ENCODE peak calls at places on chromosomes 16 and 17, in five cellular contexts. W is AG10803, O is GM23338, P is IMR-90, C is dorsolateral prefrontal cortex. U is an unnamed sample.

GRCh38 chr17:42436401-42436800 is 13.3 kb upstream of the CAVIN1 start:
- DNase-seq in O (no peak), C (no peak), W (peak), P (peak), U (peak)

GRCh38 chr16:89090669-89091426 is 2.8 kb upstream of the ACSF3 start:
- DNase-seq in W (no peak), P (no peak), C (no peak), O (no peak), U (no peak)

GRCh38 chr16:30472328-30472942 is at the start of gene ITGAL:
- DNase-seq in O (no peak), P (no peak), C (no peak), W (no peak), U (no peak)

GRCh38 chr17:80605326-80606066 is 60.9 kb downstream of the RPTOR start:
- DNase-seq in W (no peak), P (peak), C (no peak), O (no peak), U (peak)

GRCh38 chr17:78226752-78227454 is 4.5 kb upstream of the TMEM235 start:
- DNase-seq in P (no peak), O (no peak), W (no peak), C (no peak), U (no peak)

GRCh38 chr16:66894948-66895696 is 14.8 kb downstream of the PDP2 start:
- DNase-seq in P (peak), O (peak), C (peak), W (peak), U (peak)

GRCh38 chr17:13306310-13306962 is 288.6 kb upstream of the ELAC2 start:
- DNase-seq in W (peak), O (peak), C (no peak), P (peak), U (peak)

GRCh38 chr17:58242171-58242784 is 3.9 kb downstream of the LPO start:
- DNase-seq in O (peak), P (no peak), C (no peak), W (no peak), U (no peak)

GRCh38 chr16:1997591-1998359 is 8.0 kb downstream of the SYNGR3 start:
- DNase-seq in C (no peak), W (peak), O (no peak), P (peak), U (no peak)

GRCh38 chr16:22425036-22425801 is 50.8 kb upstream of the CDR2 start:
- DNase-seq in C (no peak), W (peak), O (no peak), P (no peak), U (no peak)

GRCh38 chr16:50699345-50700159 is 6.1 kb downstream of the NOD2 start:
- DNase-seq in P (peak), W (peak), O (no peak), C (no peak), U (no peak)

GRCh38 chr16:31913668-31914067 is 40.1 kb downstream of the ZNF267 start:
- DNase-seq in P (no peak), O (no peak), C (no peak), W (no peak), U (no peak)

GRCh38 chr16:31920373-31920772 is 46.8 kb downstream of the ZNF267 start:
- DNase-seq in O (no peak), P (no peak), C (no peak), W (no peak), U (no peak)

GRCh38 chr16:31916056-31916488 is 42.5 kb downstream of the ZNF267 start:
- DNase-seq in C (no peak), W (no peak), P (no peak), O (no peak), U (no peak)
- H3K4me3 ChIP-seq in C (no peak), W (no peak), P (no peak), O (no peak), U (no peak)

DNA sequence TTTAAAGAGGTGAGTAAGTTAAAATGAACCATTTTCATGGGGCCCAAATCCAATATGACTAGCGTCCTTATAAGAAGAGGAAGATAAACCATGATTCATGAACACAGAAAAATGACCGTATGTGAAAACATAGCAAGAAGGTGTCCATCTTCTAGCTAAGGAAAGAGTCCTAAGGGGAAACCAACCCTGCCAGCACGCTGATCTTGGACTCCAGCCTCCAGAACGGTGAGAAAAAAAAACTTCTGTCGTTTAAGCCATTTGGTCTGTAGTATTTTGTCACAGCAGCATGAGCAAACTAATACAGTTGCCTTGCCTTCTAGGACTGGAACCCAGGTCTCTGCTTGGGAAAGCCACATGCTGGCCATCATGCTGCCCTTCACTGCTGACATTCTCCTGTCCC is 4.2 kb upstream of the TMEM132E start:
- DNase-seq in W (no peak), C (no peak), P (no peak), O (no peak), U (no peak)
- TF ChIP-seq CTCF in W (no peak), C (no peak), P (no peak), O (no peak), U (no peak)

GRCh38 chr17:48577946-48578615 is at the start of gene HOXB4:
- DNase-seq in W (peak), C (no peak), O (peak), P (peak), U (no peak)
- H3K4me3 ChIP-seq in W (peak), C (peak), O (peak), P (peak), U (peak)

GRCh38 chr17:1730345-1731193 is 6.1 kb downstream of the WDR81 start:
- DNase-seq in O (no peak), P (peak), W (peak), C (no peak), U (peak)
- TF ChIP-seq CTCF in O (no peak), P (no peak), W (no peak), C (no peak), U (no peak)

DNA sequence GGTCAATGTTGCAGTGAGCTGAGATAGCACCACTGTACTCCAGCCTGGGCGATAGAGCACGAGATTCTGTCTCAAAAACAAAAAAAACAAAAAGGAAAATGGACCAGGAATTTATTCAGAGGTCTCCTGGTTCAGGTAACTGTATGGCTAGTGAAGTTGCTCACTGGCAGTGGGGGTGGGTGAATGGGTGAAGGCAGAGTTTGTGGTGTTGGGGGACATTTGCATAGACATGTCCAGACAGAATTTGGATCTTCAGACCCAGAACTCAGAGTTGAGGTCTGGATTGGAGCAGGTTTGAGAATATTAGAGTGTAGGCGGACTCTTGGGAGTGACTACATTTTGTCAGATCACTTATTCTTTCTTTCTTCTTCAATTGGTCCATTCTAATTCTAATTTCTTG is 55.0 kb downstream of the SMPD3 start:
- DNase-seq in O (no peak), C (no peak), W (no peak), P (no peak), U (no peak)
- H3K4me3 ChIP-seq in O (no peak), C (no peak), W (no peak), P (no peak), U (no peak)

DNA sequence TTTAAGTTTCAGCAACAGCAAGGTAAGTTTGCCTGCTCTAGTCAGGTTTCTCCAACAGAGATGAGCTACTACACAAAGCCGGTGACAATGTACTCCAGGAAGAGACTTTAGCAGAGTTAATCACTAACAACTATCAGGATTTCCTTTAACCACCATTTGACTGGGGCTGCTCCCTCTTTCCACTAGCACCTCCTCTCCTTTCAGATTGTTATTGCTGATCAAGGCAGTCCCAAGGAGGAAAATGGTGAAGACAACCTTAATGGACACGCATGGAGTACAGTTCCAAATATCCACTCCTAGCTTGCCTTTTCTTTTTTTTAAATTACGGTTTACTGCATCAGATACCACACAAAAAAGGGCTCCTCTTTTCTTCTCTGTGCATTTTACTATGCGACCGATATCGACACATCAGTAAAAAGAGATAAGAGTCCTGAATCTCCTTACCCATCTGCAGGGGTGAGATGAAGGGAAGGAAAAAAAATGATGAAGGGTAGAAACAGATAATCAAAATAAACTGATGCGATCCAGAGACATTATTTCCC is 30.9 kb downstream of the FAM222B start:
- DNase-seq in P (peak), O (peak), W (peak), C (no peak), U (peak)
- TF ChIP-seq CTCF in P (no peak), O (no peak), W (no peak), C (no peak), U (no peak)

GRCh38 chr16:83727018-83727417 is 80.8 kb upstream of the HSBP1 start:
- DNase-seq in W (peak), P (peak), O (no peak), C (no peak), U (peak)
- H3K4me3 ChIP-seq in W (no peak), P (no peak), O (no peak), C (no peak), U (no peak)

U was measured in brain microvascular endothelial cell.